ENCODE peak calls at places on chromosomes 6 and 20, in four cellular contexts. O, M, I and U are unnamed samples.

GRCh38 chr6:126127662-126128061 is 141.3 kb downstream of the TRMT11 start:
- DNase-seq in O (no peak), I (peak; percentile 28), M (no peak), U (peak; percentile 22)

GRCh38 chr6:74534485-74535211 is 671.2 kb downstream of the COL12A1 start:
- DNase-seq in O (no peak), I (peak; percentile 72), M (no peak), U (peak; percentile 57)

GRCh38 chr6:13406781-13407180 is 78.4 kb upstream of the TBC1D7 start:
- DNase-seq in O (no peak), I (no peak), M (no peak), U (no peak)

GRCh38 chr20:48791666-48792071 is 36.1 kb downstream of the PREX1 start:
- DNase-seq in O (no peak), M (no peak), I (peak; percentile 76), U (peak; percentile 81)

GRCh38 chr6:30810813-30811329 is 66.5 kb upstream of the IER3 start:
- DNase-seq in I (no peak), O (peak; percentile 50), M (no peak), U (no peak)

GRCh38 chr20:37071481-37071911 is 24.3 kb downstream of the RBL1 start:
- DNase-seq in O (no peak), M (no peak), I (peak; percentile 22), U (peak; percentile 39)

GRCh38 chr6:101294051-101294638 is 99.4 kb upstream of the GRIK2 start:
- DNase-seq in I (no peak), M (no peak), O (no peak), U (peak; percentile 11)

GRCh38 chr20:44809380-44810060 is 826 bp downstream of the RIMS4 start:
- DNase-seq in O (no peak), M (no peak), I (no peak), U (no peak)

GRCh38 chr6:148263010-148263409 is 79.6 kb upstream of the SASH1 start:
- DNase-seq in O (no peak), M (no peak), I (no peak), U (no peak)

GRCh38 chr20:63164681-63165537 is 51.0 kb downstream of the YTHDF1 start:
- DNase-seq in M (no peak), O (no peak), I (no peak), U (no peak)

GRCh38 chr20:62831361-62831788 is 14.5 kb downstream of the COL9A3 start:
- DNase-seq in M (no peak), I (no peak), O (no peak), U (no peak)

GRCh38 chr6:119449253-119450156 is 99.9 kb upstream of the MAN1A1 start:
- DNase-seq in O (no peak), I (no peak), M (no peak), U (no peak)

GRCh38 chr6:162211022-162211421 is 516.5 kb downstream of the PRKN start:
- DNase-seq in O (no peak), M (no peak), I (no peak), U (no peak)

GRCh38 chr6:142300302-142300701 is 1.5 kb upstream of the ADGRG6 start:
- DNase-seq in O (no peak), I (no peak), M (no peak), U (no peak)

GRCh38 chr6:14499804-14500203 is 382.2 kb downstream of the CD83 start:
- DNase-seq in I (peak; percentile 66), O (no peak), M (no peak), U (peak; percentile 84)

GRCh38 chr20:37257993-37258392 is 3.6 kb downstream of the GHRH start:
- DNase-seq in I (no peak), O (no peak), M (no peak), U (no peak)

GRCh38 chr20:53737404-53738038 is 143.9 kb upstream of the ZNF217 start:
- DNase-seq in M (no peak), O (no peak), I (no peak), U (no peak)

DNA sequence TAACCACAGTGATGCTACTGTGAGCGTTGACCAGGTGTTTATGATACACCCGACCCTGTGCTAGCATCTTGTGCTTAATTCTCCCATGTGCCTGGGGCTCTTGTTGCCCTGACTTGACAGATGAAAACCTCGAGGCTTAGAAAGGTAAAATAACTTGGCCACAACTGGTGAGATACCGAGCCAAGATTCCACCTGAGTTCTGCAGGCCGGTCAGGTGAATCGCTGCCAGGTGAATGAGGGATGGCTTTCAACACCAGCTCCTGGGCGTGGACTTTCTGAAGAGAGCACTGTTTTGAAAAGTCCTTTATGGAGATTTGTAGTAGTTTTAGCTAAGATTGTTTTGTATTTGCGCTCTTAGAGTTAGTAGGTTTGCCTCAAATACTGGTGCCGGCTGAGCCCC is 12.2 kb upstream of the ZNF831 start:
- DNase-seq in O (no peak), I (no peak), M (no peak), U (no peak)
- TF ChIP-seq CTCF in O (no peak), I (no peak), M (no peak), U (no peak)

GRCh38 chr6:152952045-152952444 is 30.8 kb downstream of the FBXO5 start:
- DNase-seq in I (peak; percentile 38), M (no peak), O (no peak), U (peak; percentile 39)

GRCh38 chr6:152957796-152958195 is 25.0 kb downstream of the FBXO5 start:
- DNase-seq in M (no peak), O (no peak), I (no peak), U (no peak)

GRCh38 chr6:152950240-152950639 is 32.6 kb downstream of the FBXO5 start:
- DNase-seq in O (no peak), I (no peak), M (no peak), U (no peak)

GRCh38 chr6:152952866-152953509 is 29.9 kb downstream of the FBXO5 start:
- DNase-seq in M (no peak), O (peak; percentile 43), I (peak; percentile 68), U (peak; percentile 55)

GRCh38 chr6:152954443-152954842 is 28.4 kb downstream of the FBXO5 start:
- DNase-seq in O (peak; percentile 32), I (no peak), M (no peak), U (no peak)
- TF ChIP-seq CTCF in O (peak; percentile 10), I (no peak), M (no peak), U (no peak)

GRCh38 chr6:109009761-109010612 is 84.7 kb downstream of the SESN1 start:
- DNase-seq in I (peak; percentile 14), O (no peak), M (no peak), U (no peak)

GRCh38 chr6:109008537-109008950 is 86.1 kb downstream of the SESN1 start:
- DNase-seq in I (peak; percentile 65), O (peak; percentile 10), M (no peak), U (no peak)

GRCh38 chr6:109010703-109011102 is 83.9 kb downstream of the SESN1 start:
- DNase-seq in M (no peak), I (no peak), O (no peak), U (no peak)

GRCh38 chr6:109008061-109008460 is 86.6 kb downstream of the SESN1 start:
- DNase-seq in I (no peak), M (no peak), O (peak; percentile 25), U (no peak)

GRCh38 chr6:109008951-109009760 is 85.5 kb downstream of the SESN1 start:
- DNase-seq in M (peak; percentile 92), I (peak; percentile 79), O (peak; percentile 88), U (peak; percentile 91)
- TF ChIP-seq CTCF in M (peak; percentile 34), I (no peak), O (no peak), U (no peak)

DNA sequence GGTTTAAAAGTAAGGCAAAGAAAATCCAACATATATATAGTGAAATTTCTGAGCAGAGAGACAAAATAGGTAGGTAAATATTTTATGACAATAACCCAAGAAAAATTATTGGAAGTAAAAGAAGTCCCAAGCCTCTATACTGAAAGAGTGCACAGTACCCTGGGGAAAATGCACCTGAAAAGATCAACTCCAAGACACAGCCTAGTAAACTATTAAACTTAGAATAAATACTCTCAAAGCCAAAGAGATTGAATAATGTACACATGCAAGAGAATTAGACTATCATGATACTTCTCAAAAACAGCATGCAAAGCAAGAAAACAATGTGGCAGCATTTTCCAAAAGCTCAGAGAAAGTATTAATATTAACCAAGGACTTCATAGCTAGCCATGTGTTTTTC is 676.8 kb upstream of the CHD6 start:
- DNase-seq in O (no peak), I (no peak), M (no peak), U (no peak)
- TF ChIP-seq CTCF in O (no peak), I (no peak), M (no peak), U (no peak)

GRCh38 chr20:2688041-2688591 is 4.5 kb upstream of the EBF4 start:
- DNase-seq in I (peak; percentile 51), O (peak; percentile 78), M (no peak), U (peak; percentile 36)
- TF ChIP-seq CTCF in I (peak; percentile 37), O (peak; percentile 62), M (peak; percentile 22), U (peak; percentile 70)